ENCODE peak calls at places on chromosomes 7 and 10, in five cellular contexts. B is stimulated activated CD4-positive, alpha-beta T cell treated with anti-CD3 and anti-CD28 coated beads, Interleukin-2, amount 100 ng/mL, for 24 hours; Q is glutamatergic neuron; L is NCI-H146; K is stimulated activated CD8-positive, alpha-beta memory T cell treated with anti-CD3 and anti-CD28 coated beads, Interleukin-7, amount 100 ng/mL, for 24 hours. G is an unnamed sample.

GRCh38 chr7:118148930-118149329 is 35.0 kb upstream of the LSM8 start:
- DNase-seq in B (no peak), Q (no peak), L (no peak), K (no peak), G (no peak)

GRCh38 chr7:140398821-140399220 is 491 bp upstream of the SLC37A3 start:
- DNase-seq in B (no peak), Q (no peak), L (no peak), K (no peak), G (no peak)

GRCh38 chr7:4110438-4110837 is 571.7 kb upstream of the FOXK1 start:
- DNase-seq in B (no peak), Q (no peak), L (no peak), K (no peak), G (no peak)

GRCh38 chr7:126700807-126701604 is 551.7 kb downstream of the GRM8 start:
- DNase-seq in B (peak; percentile 55), Q (peak; percentile 53), L (peak; percentile 16), K (peak; percentile 21), G (peak; percentile 55)

GRCh38 chr10:97179731-97180366 is 5.9 kb downstream of the SLIT1 start:
- DNase-seq in B (peak; percentile 15), Q (peak; percentile 74), L (peak; percentile 80), K (no peak), G (peak; percentile 78)

GRCh38 chr7:80907141-80907601 is 11.7 kb downstream of the SEMA3C start:
- DNase-seq in B (no peak), Q (no peak), L (no peak), K (no peak), G (no peak)

GRCh38 chr10:11609492-11610093 is 1.9 kb downstream of the USP6NL start:
- DNase-seq in B (no peak), Q (no peak), L (no peak), K (no peak), G (no peak)

GRCh38 chr7:66119502-66119901 is 4.9 kb downstream of the CRCP start:
- DNase-seq in B (no peak), Q (no peak), L (no peak), K (no peak), G (no peak)

GRCh38 chr7:17963281-17963680 is 23.0 kb upstream of the SNX13 start:
- DNase-seq in B (no peak), Q (no peak), L (no peak), K (no peak), G (no peak)

GRCh38 chr7:158567153-158567603 is 20.4 kb downstream of the PTPRN2 start:
- DNase-seq in B (no peak), Q (no peak), L (peak; percentile 76), K (no peak), G (no peak)

GRCh38 chr10:72502581-72502980 is 123.3 kb downstream of the MICU1 start:
- DNase-seq in B (no peak), Q (no peak), L (no peak), K (no peak), G (no peak)

GRCh38 chr10:31749981-31750850 is 178.4 kb downstream of the ARHGAP12 start:
- DNase-seq in B (no peak), Q (peak; percentile 55), L (peak; percentile 73), K (no peak), G (peak; percentile 54)

GRCh38 chr7:108461855-108462254 is 5.6 kb upstream of the NRCAM start:
- DNase-seq in B (no peak), Q (no peak), L (no peak), K (no peak), G (no peak)

GRCh38 chr7:103632972-103633371 is 187.0 kb upstream of the SLC26A5 start:
- DNase-seq in B (no peak), Q (no peak), L (no peak), K (no peak), G (no peak)

GRCh38 chr7:149787428-149788299 is 14.3 kb upstream of the ZNF467 start:
- DNase-seq in B (peak; percentile 4), Q (no peak), L (peak; percentile 41), K (no peak), G (no peak)

GRCh38 chr10:131691481-131692090 is 209.2 kb upstream of the PPP2R2D start:
- DNase-seq in B (no peak), Q (no peak), L (no peak), K (no peak), G (no peak)

GRCh38 chr7:128103498-128104108 is 72.4 kb upstream of the LRRC4 start:
- DNase-seq in B (peak; percentile 29), Q (no peak), L (no peak), K (no peak), G (no peak)

GRCh38 chr10:96587255-96588059 is 645 bp upstream of the TM9SF3 start:
- DNase-seq in B (no peak), Q (no peak), L (peak; percentile 73), K (no peak), G (peak; percentile 12)

GRCh38 chr7:140526901-140527664 is 47.8 kb upstream of the MKRN1 start:
- DNase-seq in B (no peak), Q (no peak), L (no peak), K (no peak), G (no peak)

GRCh38 chr10:86306628-86307278 is 59.8 kb downstream of the GRID1 start:
- DNase-seq in B (peak; percentile 36), Q (no peak), L (no peak), K (no peak), G (no peak)

GRCh38 chr10:15636446-15636845 is 83.3 kb downstream of the ITGA8 start:
- DNase-seq in B (no peak), Q (no peak), L (no peak), K (no peak), G (no peak)

GRCh38 chr10:4242561-4243035 is 457.6 kb upstream of the KLF6 start:
- DNase-seq in B (no peak), Q (no peak), L (no peak), K (no peak), G (no peak)

GRCh38 chr10:28734940-28735759 is 57.8 kb downstream of the BAMBI start:
- DNase-seq in B (no peak), Q (no peak), L (no peak), K (no peak), G (no peak)

GRCh38 chr10:129642427-129642826 is 175.4 kb downstream of the MGMT start:
- DNase-seq in B (no peak), Q (no peak), L (no peak), K (no peak), G (no peak)

GRCh38 chr10:20885678-20886077 is 11.4 kb downstream of the NEBL start:
- DNase-seq in B (no peak), Q (no peak), L (peak; percentile 87), K (no peak), G (peak; percentile 8)

GRCh38 chr7:27148776-27149641 is 1.4 kb upstream of the HOXA6 start:
- DNase-seq in B (no peak), Q (no peak), L (no peak), K (no peak), G (no peak)

GRCh38 chr7:5596046-5596895 is 172.6 kb upstream of the TNRC18 start:
- DNase-seq in B (peak; percentile 84), Q (peak; percentile 68), L (no peak), K (peak; percentile 62), G (no peak)

GRCh38 chr10:59563506-59563905 is 146.1 kb downstream of the SLC16A9 start:
- DNase-seq in B (no peak), Q (no peak), L (no peak), K (no peak), G (no peak)

GRCh38 chr10:124292911-124293640 is 125.6 kb downstream of the OAT start:
- DNase-seq in B (no peak), Q (no peak), L (no peak), K (no peak), G (no peak)

GRCh38 chr10:24957624-24958435 is 5.4 kb upstream of the PRTFDC1 start:
- DNase-seq in B (no peak), Q (no peak), L (no peak), K (no peak), G (no peak)

GRCh38 chr7:121195859-121196588 is 132.8 kb upstream of the WNT16 start:
- DNase-seq in B (no peak), Q (no peak), L (no peak), K (no peak), G (no peak)

GRCh38 chr7:191105-192034 is 1.0 kb upstream of the FAM20C start:
- DNase-seq in B (peak; percentile 9), Q (peak; percentile 84), L (peak; percentile 54), K (no peak), G (peak; percentile 11)

G was measured in NCI-H2081 treated with DMSO at 0.1 percent for 48 hours.